ENCODE peak calls at places on chromosomes 12 and 14, in seven cellular contexts. Z is fibroblast of pulmonary artery; L is NCI-H460; T is stimulated activated naive CD8-positive, alpha-beta T cell treated with anti-CD3 and anti-CD28 coated beads, Interleukin-15, Interleukin-2, amounts not matched to agents 100 U/mL and 50 U/mL, for 24 hours; H is GM06990; E is BE2C; I is CD8-positive, alpha-beta T cell. G is an unnamed sample.

GRCh38 chr14:59509101-59509500 is 24.8 kb downstream of the JKAMP start:
- DNase-seq in Z (no peak), L (no peak), T (no peak), H (no peak), E (no peak), I (no peak), G (no peak)

GRCh38 chr12:51904951-51905471 is 2.3 kb upstream of the ACVRL1 start:
- DNase-seq in Z (peak), L (no peak), T (no peak), H (no peak), E (no peak), I (no peak), G (peak)

GRCh38 chr12:20201733-20202132 is 166.6 kb upstream of the PDE3A start:
- DNase-seq in Z (no peak), L (no peak), T (no peak), H (no peak), E (no peak), I (no peak), G (no peak)

GRCh38 chr14:95348395-95349080 is 28.8 kb upstream of the CLMN start:
- DNase-seq in Z (no peak), L (no peak), T (no peak), H (no peak), E (no peak), I (no peak), G (no peak)

GRCh38 chr14:95281560-95282176 is 38.0 kb downstream of the CLMN start:
- DNase-seq in Z (no peak), L (no peak), T (no peak), H (no peak), E (no peak), I (no peak), G (no peak)

GRCh38 chr12:5022465-5023061 is 21.1 kb upstream of the KCNA5 start:
- DNase-seq in Z (peak), L (peak), T (peak), H (no peak), E (peak), I (peak), G (peak)

GRCh38 chr12:132206093-132206434 is 61.8 kb downstream of the NOC4L start:
- DNase-seq in Z (no peak), L (no peak), T (no peak), H (no peak), E (no peak), I (no peak), G (no peak)

GRCh38 chr12:110028323-110028722 is 20.0 kb downstream of the C12orf76 start:
- DNase-seq in Z (no peak), L (no peak), T (no peak), H (no peak), E (no peak), I (no peak), G (no peak)

GRCh38 chr12:58668831-58669230 is 251.5 kb downstream of the LRIG3 start:
- DNase-seq in Z (peak), L (no peak), T (no peak), H (no peak), E (no peak), I (no peak), G (no peak)

GRCh38 chr12:100826323-100826722 is 31.7 kb downstream of the ANO4 start:
- DNase-seq in Z (peak), L (peak), T (peak), H (no peak), E (no peak), I (no peak), G (peak)

GRCh38 chr12:11581179-11581755 is 68.2 kb upstream of the ETV6 start:
- DNase-seq in Z (peak), L (peak), T (peak), H (no peak), E (peak), I (peak), G (peak)

GRCh38 chr14:100083706-100084105 is 18.5 kb downstream of the EVL start:
- DNase-seq in Z (no peak), L (no peak), T (no peak), H (no peak), E (no peak), I (no peak), G (no peak)

GRCh38 chr12:99334737-99335136 is 312.8 kb upstream of the GARIN6 start:
- DNase-seq in Z (no peak), L (no peak), T (no peak), H (no peak), E (no peak), I (no peak), G (peak)

GRCh38 chr12:113802000-113802749 is 163.9 kb downstream of the RBM19 start:
- DNase-seq in Z (no peak), L (no peak), T (no peak), H (no peak), E (no peak), I (no peak), G (no peak)

GRCh38 chr12:104132351-104132956 is 5.6 kb downstream of the NFYB start:
- DNase-seq in Z (no peak), L (no peak), T (no peak), H (no peak), E (peak), I (no peak), G (peak)

GRCh38 chr14:99183311-99183710 is 88.7 kb downstream of the BCL11B start:
- DNase-seq in Z (no peak), L (no peak), T (no peak), H (no peak), E (no peak), I (no peak), G (no peak)

GRCh38 chr14:95872777-95873176 is 3.9 kb upstream of the TUNAR start:
- DNase-seq in Z (no peak), L (no peak), T (no peak), H (no peak), E (no peak), I (no peak), G (no peak)

GRCh38 chr12:24890048-24890447 is 58.9 kb downstream of the BCAT1 start:
- DNase-seq in Z (no peak), L (no peak), T (no peak), H (no peak), E (no peak), I (no peak), G (no peak)

GRCh38 chr14:64060648-64061096 is 207.9 kb downstream of the SYNE2 start:
- DNase-seq in Z (peak), L (peak), T (peak), H (peak), E (peak), I (no peak), G (peak)

GRCh38 chr12:108447168-108447840 is 67.8 kb upstream of the FICD start:
- DNase-seq in Z (peak), L (no peak), T (no peak), H (no peak), E (no peak), I (no peak), G (no peak)

GRCh38 chr14:61474671-61475070 is 153.3 kb downstream of the PRKCH start:
- DNase-seq in Z (peak), L (no peak), T (no peak), H (no peak), E (no peak), I (peak), G (peak)